ENCODE peak calls at places on chromosomes 1 and 21, in five cellular contexts. X is HuH-7.5, K is BJ, V is sigmoid colon, W is NCI-H1105 treated with DMSO at 0.1 percent for 48 hours. L is an unnamed sample.

GRCh38 chr21:42925114-42925907 is at the start of gene ERVH48-1:
- DNase-seq in V (no peak), K (no peak), W (no peak), X (no peak), L (no peak)

GRCh38 chr1:176193663-176194062 is 13.4 kb downstream of the COP1 start:
- DNase-seq in X (no peak), W (no peak), K (no peak), V (no peak), L (no peak)

GRCh38 chr1:161117681-161118581 is at the start of the genes NIT1 and PFDN2:
- DNase-seq in X (peak; percentile 71), V (peak; percentile 94), W (peak; percentile 82), K (no peak), L (peak; percentile 96)

GRCh38 chr1:23597635-23598388 is 38.5 kb upstream of the ID3 start:
- DNase-seq in X (no peak), W (no peak), K (no peak), V (no peak), L (no peak)

GRCh38 chr1:57336793-57337192 is 87.1 kb downstream of the DAB1 start:
- DNase-seq in X (no peak), K (no peak), V (no peak), W (no peak), L (no peak)

GRCh38 chr1:94178896-94179295 is 57.9 kb upstream of the ABCA4 start:
- DNase-seq in V (no peak), W (no peak), K (no peak), X (no peak), L (no peak)

GRCh38 chr1:54474500-54475235 is 68.5 kb upstream of the SSBP3 start:
- DNase-seq in K (no peak), X (no peak), W (peak; percentile 47), V (no peak), L (no peak)

GRCh38 chr1:206715552-206716518 is 31.1 kb downstream of the MAPKAPK2 start:
- DNase-seq in K (no peak), X (no peak), V (peak; percentile 29), W (no peak), L (no peak)

GRCh38 chr1:223056802-223057201 is 86.2 kb downstream of the TLR5 start:
- DNase-seq in W (no peak), K (no peak), X (no peak), V (no peak), L (no peak)

GRCh38 chr1:56489695-56490094 is 89.7 kb downstream of the PLPP3 start:
- DNase-seq in K (no peak), V (no peak), X (no peak), W (no peak), L (no peak)

GRCh38 chr1:232547938-232548484 is 81.9 kb downstream of the SIPA1L2 start:
- DNase-seq in K (no peak), X (no peak), V (no peak), W (peak; percentile 48), L (no peak)

GRCh38 chr1:14755518-14756252 is 157.2 kb downstream of the KAZN start:
- DNase-seq in V (no peak), K (no peak), W (no peak), X (no peak), L (no peak)

GRCh38 chr1:48442864-48443619 is 29.0 kb downstream of the SPATA6 start:
- DNase-seq in X (no peak), V (no peak), W (peak; percentile 11), K (no peak), L (no peak)

GRCh38 chr1:217417363-217417762 is 213.5 kb downstream of the GPATCH2 start:
- DNase-seq in V (no peak), K (no peak), X (no peak), W (no peak), L (no peak)

GRCh38 chr1:94335950-94336349 is 82.2 kb upstream of the ABCD3 start:
- DNase-seq in W (peak; percentile 49), X (no peak), K (peak; percentile 54), V (peak; percentile 86), L (peak; percentile 72)

GRCh38 chr1:201970334-201971159 is 11.9 kb upstream of the RNPEP start:
- DNase-seq in W (peak; percentile 64), X (no peak), V (no peak), K (no peak), L (no peak)

GRCh38 chr1:221201773-221202172 is 322.5 kb downstream of the HLX start:
- DNase-seq in W (no peak), K (no peak), V (no peak), X (no peak), L (no peak)